ENCODE peak calls at places on chromosomes 13 and 19, in ten cellular contexts. T, C, W, B, M, Q, L, G, K and S are unnamed samples.

GRCh38 chr13:30736461-30736860 is 1.1 kb downstream of the ALOX5AP start:
- DNase-seq in G (no peak), C (no peak), W (no peak), B (no peak), M (no peak), K (no peak), Q (no peak), T (no peak), L (no peak), S (no peak)

GRCh38 chr19:43432866-43433673 is 18.4 kb downstream of the TEX101 start:
- DNase-seq in G (peak), W (peak), L (peak), T (peak), Q (peak), B (peak), M (peak), K (peak), C (no peak), S (peak)

GRCh38 chr13:44961997-44962396 is 27.3 kb downstream of the NUFIP1 start:
- DNase-seq in W (no peak), L (no peak), B (no peak), C (no peak), K (no peak), Q (no peak), M (no peak), T (no peak), G (no peak), S (no peak)

GRCh38 chr19:16620584-16620983 is 7.4 kb downstream of the MED26 start:
- DNase-seq in B (no peak), L (no peak), M (no peak), Q (no peak), C (no peak), K (no peak), T (no peak), W (no peak), G (no peak), S (no peak)

GRCh38 chr13:100394005-100394695 is 194.4 kb downstream of the GGACT start:
- DNase-seq in B (peak), L (no peak), Q (no peak), T (peak), K (no peak), M (no peak), G (no peak), W (no peak), C (peak), S (no peak)

GRCh38 chr19:30059741-30060140 is 117.7 kb downstream of the URI1 start:
- DNase-seq in M (no peak), K (no peak), G (no peak), B (no peak), W (no peak), Q (no peak), C (no peak), T (no peak), L (no peak), S (no peak)

GRCh38 chr13:111243981-111244380 is 76.5 kb upstream of the TEX29 start:
- DNase-seq in T (no peak), M (no peak), L (no peak), G (no peak), W (no peak), K (no peak), Q (no peak), B (no peak), C (no peak), S (no peak)

GRCh38 chr13:21670883-21671792 is at the start of gene FGF9:
- DNase-seq in W (peak), G (peak), C (no peak), K (peak), T (peak), Q (peak), M (peak), L (peak), B (no peak), S (peak)

GRCh38 chr13:20151612-20152011 is 9.2 kb downstream of the GJA3 start:
- DNase-seq in T (no peak), L (no peak), G (no peak), W (no peak), M (no peak), K (no peak), Q (no peak), B (no peak), C (no peak), S (no peak)

GRCh38 chr13:110214637-110215036 is 92.3 kb downstream of the COL4A1 start:
- DNase-seq in G (no peak), K (no peak), Q (no peak), C (no peak), M (no peak), T (no peak), L (no peak), B (no peak), W (no peak), S (no peak)

GRCh38 chr13:76638160-76638559 is 248.0 kb downstream of the KCTD12 start:
- DNase-seq in W (no peak), Q (no peak), T (no peak), B (no peak), G (no peak), L (no peak), M (no peak), C (no peak), K (no peak), S (no peak)

GRCh38 chr19:4094291-4094690 is 27.6 kb upstream of the ZBTB7A start:
- DNase-seq in B (no peak), C (no peak), W (no peak), L (no peak), T (no peak), Q (no peak), G (no peak), M (no peak), K (no peak), S (no peak)

GRCh38 chr13:99660101-99660500 is 158.8 kb downstream of the TM9SF2 start:
- DNase-seq in G (no peak), M (no peak), C (no peak), Q (no peak), T (no peak), L (no peak), K (no peak), B (no peak), W (no peak), S (no peak)

GRCh38 chr13:41746259-41746658 is 214.7 kb downstream of the VWA8 start:
- DNase-seq in K (no peak), B (peak), C (peak), M (no peak), L (no peak), G (no peak), T (no peak), Q (no peak), W (no peak), S (no peak)

GRCh38 chr19:40466219-40467006 is at the start of gene SPTBN4:
- DNase-seq in K (no peak), G (peak), B (no peak), W (no peak), M (peak), L (no peak), T (peak), Q (peak), C (no peak), S (peak)

GRCh38 chr13:113837554-113838355 is 26.1 kb downstream of the GAS6 start:
- DNase-seq in M (no peak), Q (no peak), W (no peak), T (no peak), B (peak), C (peak), L (peak), G (peak), K (peak), S (no peak)

GRCh38 chr19:5617080-5617479 is 5.5 kb downstream of the SAFB2 start:
- DNase-seq in M (no peak), L (no peak), T (no peak), W (no peak), K (no peak), C (no peak), G (no peak), B (no peak), Q (no peak), S (no peak)

GRCh38 chr13:77502104-77502720 is 33.3 kb upstream of the SCEL start:
- DNase-seq in W (no peak), Q (no peak), C (no peak), K (no peak), G (no peak), M (no peak), T (no peak), L (no peak), B (no peak), S (no peak)

GRCh38 chr19:46018729-46019251 is 4.1 kb downstream of the PGLYRP1 start:
- DNase-seq in K (no peak), Q (no peak), C (no peak), M (no peak), G (no peak), B (no peak), T (no peak), L (no peak), W (no peak), S (no peak)

GRCh38 chr19:49133621-49134454 is 14.5 kb downstream of the PPFIA3 start:
- DNase-seq in Q (no peak), M (peak), C (no peak), W (no peak), L (peak), B (peak), G (peak), K (peak), T (peak), S (no peak)

GRCh38 chr19:3369337-3370213 is 3.2 kb downstream of the NFIC start:
- DNase-seq in T (peak), G (no peak), Q (no peak), W (no peak), L (no peak), B (peak), K (peak), C (no peak), M (peak), S (no peak)

GRCh38 chr13:104086759-104087158 is 1020.5 kb upstream of the SLC10A2 start:
- DNase-seq in T (no peak), Q (no peak), G (no peak), L (no peak), C (no peak), K (no peak), B (no peak), W (no peak), M (no peak), S (no peak)

GRCh38 chr13:98068511-98068910 is 74.4 kb upstream of the FARP1 start:
- DNase-seq in W (no peak), M (no peak), K (no peak), G (no peak), C (no peak), B (no peak), L (no peak), T (no peak), Q (no peak), S (no peak)